ENCODE peak calls at places on chromosomes 12 and 14, in four cellular contexts. R is left cardiac atrium; Y is naive thymus-derived CD4-positive, alpha-beta T cell; X is activated T-cell treated with anti-CD3 and anti-CD28 coated beads for 1 hour. Z is an unnamed sample.

GRCh38 chr14:96508900-96509299 is 6.7 kb downstream of the PAPOLA start:
- DNase-seq in Y (no peak), X (no peak), R (no peak), Z (no peak)

GRCh38 chr14:21924479-21924878 is 250.9 kb upstream of the OR4E1 start:
- DNase-seq in X (peak), Y (peak), R (no peak), Z (no peak)

GRCh38 chr12:121033625-121034349 is 5.3 kb downstream of the OASL start:
- DNase-seq in X (peak), Y (peak), R (no peak), Z (no peak)

GRCh38 chr14:54566152-54566409 is 847 bp upstream of the SAMD4A start:
- DNase-seq in R (no peak), X (no peak), Y (no peak), Z (no peak)

GRCh38 chr14:76808990-76809389 is 3.7 kb downstream of the ANGEL1 start:
- DNase-seq in Y (no peak), X (no peak), R (no peak), Z (no peak)

GRCh38 chr12:45050751-45051489 is at the start of gene DBX2:
- DNase-seq in Y (no peak), X (no peak), R (peak), Z (peak)

GRCh38 chr14:89617471-89618291 is 200.6 kb upstream of the FOXN3 start:
- DNase-seq in X (no peak), Y (peak), R (no peak), Z (peak)

GRCh38 chr14:54498579-54498978 is 9.8 kb upstream of the GMFB start:
- DNase-seq in X (no peak), Y (no peak), R (no peak), Z (no peak)

GRCh38 chr14:73742520-73743238 is 28.5 kb upstream of the PNMA1 start:
- DNase-seq in R (no peak), X (no peak), Y (no peak), Z (no peak)

GRCh38 chr12:38662851-38663250 is 242.5 kb downstream of the CPNE8 start:
- DNase-seq in R (no peak), Y (no peak), X (no peak), Z (no peak)

GRCh38 chr14:103849151-103850013 is 2.0 kb upstream of the PPP1R13B start:
- DNase-seq in R (no peak), X (no peak), Y (no peak), Z (no peak)

GRCh38 chr12:1668833-1669543 is 21.9 kb upstream of the ADIPOR2 start:
- DNase-seq in X (no peak), R (peak), Y (no peak), Z (no peak)

GRCh38 chr12:85190728-85191127 is 89.3 kb upstream of the ALX1 start:
- DNase-seq in R (no peak), Y (no peak), X (no peak), Z (no peak)

GRCh38 chr12:114018669-114019068 is 52.5 kb upstream of the RBM19 start:
- DNase-seq in X (no peak), Y (no peak), R (no peak), Z (no peak)

GRCh38 chr14:105042813-105043212 is 21.9 kb upstream of the CDCA4 start:
- DNase-seq in Y (no peak), X (no peak), R (no peak), Z (no peak)

GRCh38 chr12:90120627-90121026 is 412.0 kb upstream of the ATP2B1 start:
- DNase-seq in R (no peak), Y (no peak), X (no peak), Z (no peak)

GRCh38 chr12:121974026-121974985 is 47.4 kb upstream of the BCL7A start:
- DNase-seq in Y (no peak), R (no peak), X (no peak), Z (no peak)

GRCh38 chr12:72543777-72544467 is 271.8 kb downstream of the TRHDE start:
- DNase-seq in X (no peak), Y (no peak), R (no peak), Z (no peak)

GRCh38 chr14:88488897-88489296 is 65.9 kb downstream of the PTPN21 start:
- DNase-seq in X (no peak), Y (no peak), R (no peak), Z (no peak)

GRCh38 chr12:34218193-34219045 is 196.1 kb downstream of the ALG10 start:
- DNase-seq in R (peak), X (peak), Y (peak), Z (peak)

GRCh38 chr12:12896261-12896660 is 4.9 kb downstream of the GPRC5A start:
- DNase-seq in X (no peak), Y (no peak), R (no peak), Z (no peak)

GRCh38 chr14:76985021-76985420 is 43.5 kb downstream of the IRF2BPL start:
- DNase-seq in Y (no peak), R (no peak), X (no peak), Z (no peak)